ENCODE peak calls at places on chromosomes 6 and 20, in four cellular contexts. One of them, this sample, is unnamed.

GRCh38 chr20:24705486-24705885 is 236.1 kb downstream of the SYNDIG1 start:
- DNase-seq in EL: no peak
- DNase-seq in HT1080: peak
- DNase-seq in ACHN: no peak
- DNase-seq in this sample: no peak

GRCh38 chr20:24693466-24694156 is 224.2 kb downstream of the SYNDIG1 start:
- DNase-seq in EL: no peak
- DNase-seq in ACHN: no peak
- DNase-seq in HT1080: no peak
- DNase-seq in this sample: no peak

GRCh38 chr6:31576897-31577341 is 1.6 kb downstream of the TNF start:
- DNase-seq in EL: no peak
- DNase-seq in ACHN: no peak
- DNase-seq in HT1080: peak
- DNase-seq in this sample: no peak

GRCh38 chr6:137811121-137811911 is 55.7 kb upstream of the TNFAIP3 start:
- DNase-seq in HT1080: peak
- DNase-seq in EL: peak
- DNase-seq in ACHN: peak
- DNase-seq in this sample: peak

GRCh38 chr6:82057846-82058554 is 189.5 kb downstream of the IBTK start:
- DNase-seq in HT1080: peak
- DNase-seq in EL: peak
- DNase-seq in ACHN: no peak
- DNase-seq in this sample: no peak

GRCh38 chr6:44022296-44022661 is 105.0 kb downstream of the MRPL14 start:
- DNase-seq in ACHN: no peak
- DNase-seq in EL: peak
- DNase-seq in HT1080: peak
- DNase-seq in this sample: no peak

GRCh38 chr6:8172510-8172909 is 70.2 kb upstream of the EEF1E1 start:
- DNase-seq in EL: no peak
- DNase-seq in ACHN: no peak
- DNase-seq in HT1080: no peak
- DNase-seq in this sample: no peak

GRCh38 chr20:46000571-46001145 is 8.1 kb upstream of the MMP9 start:
- DNase-seq in ACHN: no peak
- DNase-seq in HT1080: no peak
- DNase-seq in EL: no peak
- DNase-seq in this sample: no peak

GRCh38 chr6:139603554-139603953 is 229.1 kb upstream of the CITED2 start:
- DNase-seq in HT1080: no peak
- DNase-seq in EL: no peak
- DNase-seq in ACHN: no peak
- DNase-seq in this sample: no peak

GRCh38 chr6:150119256-150119655 is 23.6 kb upstream of the PPP1R14C start:
- DNase-seq in ACHN: no peak
- DNase-seq in EL: no peak
- DNase-seq in HT1080: no peak
- DNase-seq in this sample: no peak

GRCh38 chr6:150195996-150196417 is 53.2 kb downstream of the PPP1R14C start:
- DNase-seq in ACHN: no peak
- DNase-seq in HT1080: no peak
- DNase-seq in EL: no peak
- DNase-seq in this sample: no peak